ENCODE peak calls at places on chromosomes 1 and 21, in eight cellular contexts. J is thyroid gland, Q is testis, S is HCT116, R is breast epithelium, E is A549, L is H54, Y is Peyer's patch. P is an unnamed sample.

GRCh38 chr1:91948501-91949355 is 473 bp upstream of the BRDT start:
- DNase-seq in J (no peak), Q (peak), S (no peak), R (no peak), E (no peak), L (no peak), Y (peak), P (no peak)

GRCh38 chr1:58592521-58593134 is 15.6 kb upstream of the TACSTD2 start:
- DNase-seq in J (peak), Q (no peak), S (no peak), R (no peak), E (peak), L (peak), Y (no peak), P (no peak)

GRCh38 chr1:3676581-3677410 is 24.5 kb downstream of the TP73 start:
- DNase-seq in J (no peak), Q (no peak), S (no peak), R (no peak), E (no peak), L (no peak), Y (peak), P (no peak)

GRCh38 chr21:15604424-15604823 is 125.4 kb upstream of the USP25 start:
- DNase-seq in J (peak), Q (no peak), S (no peak), R (no peak), E (peak), L (no peak), Y (no peak), P (no peak)

GRCh38 chr1:115593365-115594259 is 48.2 kb upstream of the VANGL1 start:
- DNase-seq in J (no peak), Q (peak), S (no peak), R (no peak), E (no peak), L (no peak), Y (no peak), P (peak)

GRCh38 chr1:24364975-24365678 is 46.0 kb downstream of the GRHL3 start:
- DNase-seq in J (no peak), Q (no peak), S (peak), R (no peak), E (peak), L (peak), Y (no peak), P (peak)

GRCh38 chr21:17451364-17451869 is 61.4 kb upstream of the CXADR start:
- DNase-seq in J (no peak), Q (no peak), S (no peak), R (no peak), E (peak), L (peak), Y (no peak), P (no peak)

GRCh38 chr21:15592271-15592860 is 137.4 kb upstream of the USP25 start:
- DNase-seq in J (no peak), Q (no peak), S (peak), R (no peak), E (peak), L (peak), Y (no peak), P (no peak)

DNA sequence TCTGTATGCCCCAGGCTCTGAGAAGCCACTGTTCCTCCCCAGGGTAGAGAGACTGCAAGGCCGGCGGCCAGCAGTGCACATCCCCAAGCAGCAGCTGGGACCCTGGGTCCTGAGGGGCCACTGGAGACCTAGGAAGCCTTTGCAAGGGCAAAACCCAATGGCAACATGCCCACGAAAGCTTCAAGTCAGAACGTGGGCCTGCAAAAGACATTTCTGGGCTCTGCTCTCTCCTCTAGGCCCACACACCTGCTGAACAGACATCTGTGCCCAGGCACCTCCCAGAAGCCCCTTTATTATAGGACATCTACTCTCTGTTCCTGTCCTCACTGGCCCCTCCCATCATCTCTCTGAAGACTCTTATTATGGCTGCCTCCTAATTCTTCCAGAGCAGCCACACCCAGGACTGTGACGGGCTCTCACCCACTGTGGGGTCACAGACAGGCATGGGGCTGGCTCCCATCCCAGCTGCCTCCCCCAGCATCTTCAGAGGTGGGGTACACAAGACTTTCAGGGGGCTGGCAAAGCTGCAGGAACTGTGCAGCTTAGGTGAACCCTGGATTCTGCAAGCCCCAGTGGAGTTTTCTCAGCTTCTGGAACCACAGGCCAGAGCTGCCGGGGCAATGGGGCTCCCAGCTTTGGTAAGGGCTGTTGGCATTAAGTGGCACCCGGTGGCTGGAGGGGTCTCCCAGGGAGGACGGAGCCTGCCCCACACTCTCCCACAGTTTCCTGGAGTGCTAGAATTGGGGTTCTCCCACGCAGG is 12.6 kb downstream of the TRIM11 start:
- DNase-seq in J (no peak), Q (no peak), S (no peak), R (peak), E (no peak), L (no peak), Y (no peak), P (no peak)
- TF ChIP-seq POLR2A in J (no peak), Q (no peak), S (no peak), R (no peak), E (no peak), L (no peak), Y (no peak), P (no peak)

GRCh38 chr21:32537569-32537881 is 47.8 kb downstream of the TCP10L start:
- DNase-seq in J (peak), Q (no peak), S (no peak), R (no peak), E (no peak), L (no peak), Y (no peak), P (no peak)
- TF ChIP-seq POLR2A in J (no peak), Q (no peak), S (no peak), R (no peak), E (no peak), L (no peak), Y (no peak), P (no peak)

DNA sequence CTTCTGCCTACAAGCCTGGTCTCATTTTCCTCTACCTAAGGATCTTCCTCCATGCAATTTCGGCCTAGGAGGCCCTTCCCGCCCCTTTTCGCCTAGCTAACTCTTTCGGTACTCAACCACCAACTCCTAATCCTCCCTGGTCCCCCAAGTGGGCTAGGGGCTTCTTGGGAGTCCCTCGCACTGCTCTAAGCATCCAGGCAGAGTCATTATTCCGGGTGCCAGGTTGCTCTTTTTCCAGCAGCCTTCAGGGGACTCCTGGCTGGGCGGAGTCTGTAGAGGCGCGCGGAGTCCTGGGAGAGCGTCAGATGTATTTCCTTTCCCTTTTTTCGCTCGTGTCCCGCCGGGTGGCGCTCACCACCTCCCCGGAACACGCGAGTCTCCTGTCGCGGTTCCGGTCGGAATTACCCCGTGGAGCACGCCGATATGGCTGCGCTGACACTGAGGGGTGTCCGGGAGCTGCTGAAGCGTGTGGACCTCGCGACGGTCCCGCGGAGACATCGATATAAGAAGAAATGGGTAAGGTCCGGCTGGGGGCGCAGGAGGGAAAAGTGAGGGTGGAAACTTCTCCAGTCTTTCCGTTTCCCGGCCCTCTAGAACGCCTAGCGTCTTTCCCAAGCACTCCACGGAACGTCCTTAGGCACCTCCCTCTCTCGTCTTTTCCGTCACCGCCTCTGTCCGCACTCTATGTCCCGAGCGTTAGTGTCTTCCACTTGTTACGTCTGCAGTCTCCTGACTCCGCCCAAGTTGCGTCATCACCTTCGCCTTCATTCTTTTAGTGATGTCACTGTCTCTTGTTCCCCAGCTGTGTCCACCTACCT is at the start of gene NSUN4:
- DNase-seq in J (peak), Q (peak), S (peak), R (peak), E (peak), L (peak), Y (peak), P (peak)
- TF ChIP-seq POLR2A in J (no peak), Q (peak), S (peak), R (peak), E (peak), L (peak), Y (peak), P (peak)

DNA sequence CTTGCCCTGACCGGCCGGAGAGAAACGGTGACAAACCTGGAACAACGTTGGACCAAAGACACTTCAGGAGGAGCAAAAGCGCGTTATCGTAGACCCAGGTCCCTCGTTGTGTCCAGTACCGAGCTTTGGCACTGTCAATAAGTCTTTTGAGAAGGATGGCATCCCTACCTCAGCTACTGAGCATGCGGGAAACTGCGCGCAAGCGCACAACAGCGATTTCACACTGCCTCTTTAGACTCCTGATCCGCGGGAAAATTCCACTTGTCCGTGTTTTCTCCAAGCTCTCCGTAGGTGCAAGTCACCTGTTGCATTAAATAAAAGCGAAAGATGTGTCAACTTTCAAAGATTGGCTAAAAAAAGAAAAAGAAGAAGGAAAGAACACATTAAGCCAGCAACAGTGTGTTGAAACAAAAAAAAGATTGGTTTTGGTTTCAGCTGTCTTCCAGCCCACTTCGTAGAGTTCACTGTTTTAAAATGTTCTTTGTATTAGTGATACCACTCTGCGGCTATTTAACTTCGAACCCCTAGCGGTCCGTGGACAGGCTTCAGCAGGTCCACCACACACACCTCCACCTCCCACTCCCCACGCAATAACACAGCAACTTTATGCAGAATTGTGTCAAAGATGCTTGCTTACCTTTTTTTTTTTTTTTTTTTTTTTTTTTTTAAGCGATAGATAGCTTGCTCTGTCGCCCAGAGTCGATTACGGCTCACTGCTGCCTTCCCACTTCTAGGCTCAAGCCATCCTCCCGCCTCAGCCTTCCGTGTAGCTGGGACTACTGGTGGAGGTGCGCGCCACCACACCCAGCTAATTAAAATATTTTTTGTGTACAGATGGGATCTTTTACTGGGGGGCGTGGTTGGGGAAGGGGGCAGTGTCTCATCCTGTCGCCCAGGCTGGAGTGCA is at the start of gene BPNT1:
- DNase-seq in J (peak), Q (peak), S (peak), R (peak), E (peak), L (peak), Y (peak), P (peak)
- TF ChIP-seq POLR2A in J (no peak), Q (no peak), S (peak), R (no peak), E (peak), L (peak), Y (peak), P (peak)

DNA sequence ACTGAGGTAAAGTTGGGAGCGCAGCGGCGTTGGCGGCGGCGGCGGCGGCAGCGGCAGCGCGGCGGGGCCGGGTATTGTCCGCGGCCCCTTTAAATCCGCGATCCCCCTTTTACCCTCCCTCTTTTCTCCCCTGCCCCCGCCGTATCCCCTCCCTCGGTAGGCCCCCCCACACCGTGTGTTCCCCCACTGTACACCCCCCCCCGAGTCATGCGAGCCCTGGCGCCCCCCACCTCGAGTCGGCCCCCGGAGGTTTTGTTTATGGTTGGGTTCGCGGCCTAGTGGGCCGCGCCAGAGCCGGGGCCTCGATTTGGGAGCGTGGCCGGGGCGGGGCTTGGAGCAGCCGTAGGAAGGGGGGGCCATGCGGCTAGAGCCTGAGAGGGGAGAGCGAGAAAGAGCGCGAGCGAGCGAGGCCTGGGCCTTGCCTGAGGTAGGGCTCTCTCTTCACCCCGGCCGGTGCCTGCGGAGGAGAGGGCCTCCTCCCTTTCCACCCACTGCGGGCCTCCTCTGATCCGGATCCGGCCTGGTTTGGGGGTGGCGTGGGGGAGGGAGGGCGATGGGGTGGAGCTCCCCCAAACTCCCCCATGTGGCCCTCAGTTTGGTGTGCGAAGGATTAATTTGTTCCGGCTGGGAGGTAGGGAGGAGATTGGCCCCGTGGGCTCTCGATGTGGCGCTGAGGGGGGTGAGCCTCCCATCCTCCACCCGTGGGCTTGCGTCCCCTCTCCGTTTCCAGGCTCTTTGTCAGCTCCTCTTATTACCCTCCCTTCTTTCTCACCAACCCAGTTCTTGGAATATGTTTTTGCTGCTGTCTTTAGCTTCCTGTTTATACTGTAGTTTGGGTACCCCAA is 437 bp downstream of the UBAP2L start:
- DNase-seq in J (peak), Q (peak), S (no peak), R (peak), E (peak), L (no peak), Y (peak), P (peak)
- TF ChIP-seq POLR2A in J (no peak), Q (no peak), S (no peak), R (no peak), E (peak), L (peak), Y (no peak), P (no peak)

P was measured in tibial nerve.